ENCODE peak calls at places on chromosome 9, in seven cellular contexts. One of them, this sample, is unnamed.

GRCh38 chr9:88085481-88085880 is 52.8 kb downstream of the SPATA31C2 start:
- DNase-seq in NCI-H1417: no peak
- DNase-seq in activated CD4-positive, alpha-beta T cell treated with anti-CD3 and anti-CD28 coated beads, Interleukin-2, amount 50 U/mL, for 48 hours: no peak
- DNase-seq in C1 segment of cervical spinal cord: no peak
- DNase-seq in activated effector memory CD4-positive, alpha-beta T cell treated with Interleukin-2 at 50 U/mL for 16 hours: no peak
- DNase-seq in posterior cingulate gyrus: no peak
- DNase-seq in psoas muscle: no peak
- DNase-seq in this sample: no peak

GRCh38 chr9:105007143-105007542 is 79.2 kb upstream of the ABCA1 start:
- DNase-seq in NCI-H1417: no peak
- DNase-seq in activated CD4-positive, alpha-beta T cell treated with anti-CD3 and anti-CD28 coated beads, Interleukin-2, amount 50 U/mL, for 48 hours: no peak
- DNase-seq in C1 segment of cervical spinal cord: no peak
- DNase-seq in activated effector memory CD4-positive, alpha-beta T cell treated with Interleukin-2 at 50 U/mL for 16 hours: no peak
- DNase-seq in posterior cingulate gyrus: no peak
- DNase-seq in psoas muscle: peak; percentile 17
- DNase-seq in this sample: no peak

GRCh38 chr9:138038244-138038671 is 160.7 kb downstream of the CACNA1B start:
- DNase-seq in NCI-H1417: no peak
- DNase-seq in activated CD4-positive, alpha-beta T cell treated with anti-CD3 and anti-CD28 coated beads, Interleukin-2, amount 50 U/mL, for 48 hours: no peak
- DNase-seq in C1 segment of cervical spinal cord: no peak
- DNase-seq in activated effector memory CD4-positive, alpha-beta T cell treated with Interleukin-2 at 50 U/mL for 16 hours: no peak
- DNase-seq in posterior cingulate gyrus: no peak
- DNase-seq in psoas muscle: no peak
- DNase-seq in this sample: no peak

GRCh38 chr9:447230-448025 is 232.8 kb downstream of the DOCK8 start:
- DNase-seq in NCI-H1417: no peak
- DNase-seq in activated CD4-positive, alpha-beta T cell treated with anti-CD3 and anti-CD28 coated beads, Interleukin-2, amount 50 U/mL, for 48 hours: peak; percentile 48
- DNase-seq in C1 segment of cervical spinal cord: no peak
- DNase-seq in activated effector memory CD4-positive, alpha-beta T cell treated with Interleukin-2 at 50 U/mL for 16 hours: peak; percentile 49
- DNase-seq in posterior cingulate gyrus: no peak
- DNase-seq in psoas muscle: no peak
- DNase-seq in this sample: no peak

GRCh38 chr9:105557804-105558610 is at the start of gene FKTN:
- DNase-seq in NCI-H1417: peak; percentile 91
- DNase-seq in activated CD4-positive, alpha-beta T cell treated with anti-CD3 and anti-CD28 coated beads, Interleukin-2, amount 50 U/mL, for 48 hours: peak; percentile 85
- DNase-seq in C1 segment of cervical spinal cord: peak; percentile 82
- DNase-seq in activated effector memory CD4-positive, alpha-beta T cell treated with Interleukin-2 at 50 U/mL for 16 hours: peak; percentile 67
- DNase-seq in posterior cingulate gyrus: peak; percentile 89
- DNase-seq in psoas muscle: peak; percentile 90
- DNase-seq in this sample: peak; percentile 81

GRCh38 chr9:131636593-131636992 is 91.3 kb downstream of the PRRT1B start:
- DNase-seq in NCI-H1417: no peak
- DNase-seq in activated CD4-positive, alpha-beta T cell treated with anti-CD3 and anti-CD28 coated beads, Interleukin-2, amount 50 U/mL, for 48 hours: no peak
- DNase-seq in C1 segment of cervical spinal cord: no peak
- DNase-seq in activated effector memory CD4-positive, alpha-beta T cell treated with Interleukin-2 at 50 U/mL for 16 hours: no peak
- DNase-seq in posterior cingulate gyrus: no peak
- DNase-seq in psoas muscle: no peak
- DNase-seq in this sample: no peak

GRCh38 chr9:135624282-135624681 is 15.1 kb downstream of the GLT6D1 start:
- DNase-seq in NCI-H1417: no peak
- DNase-seq in activated CD4-positive, alpha-beta T cell treated with anti-CD3 and anti-CD28 coated beads, Interleukin-2, amount 50 U/mL, for 48 hours: no peak
- DNase-seq in C1 segment of cervical spinal cord: no peak
- DNase-seq in activated effector memory CD4-positive, alpha-beta T cell treated with Interleukin-2 at 50 U/mL for 16 hours: no peak
- DNase-seq in posterior cingulate gyrus: no peak
- DNase-seq in psoas muscle: no peak
- DNase-seq in this sample: no peak

GRCh38 chr9:91803143-91803940 is 146.7 kb downstream of the ROR2 start:
- DNase-seq in NCI-H1417: no peak
- DNase-seq in activated CD4-positive, alpha-beta T cell treated with anti-CD3 and anti-CD28 coated beads, Interleukin-2, amount 50 U/mL, for 48 hours: no peak
- DNase-seq in C1 segment of cervical spinal cord: no peak
- DNase-seq in activated effector memory CD4-positive, alpha-beta T cell treated with Interleukin-2 at 50 U/mL for 16 hours: no peak
- DNase-seq in posterior cingulate gyrus: no peak
- DNase-seq in psoas muscle: no peak
- DNase-seq in this sample: no peak

GRCh38 chr9:33867747-33868429 is 50.9 kb downstream of the UBE2R2 start:
- DNase-seq in NCI-H1417: no peak
- DNase-seq in activated CD4-positive, alpha-beta T cell treated with anti-CD3 and anti-CD28 coated beads, Interleukin-2, amount 50 U/mL, for 48 hours: no peak
- DNase-seq in C1 segment of cervical spinal cord: peak; percentile 16
- DNase-seq in activated effector memory CD4-positive, alpha-beta T cell treated with Interleukin-2 at 50 U/mL for 16 hours: no peak
- DNase-seq in posterior cingulate gyrus: peak; percentile 16
- DNase-seq in psoas muscle: peak; percentile 62
- DNase-seq in this sample: no peak

GRCh38 chr9:35114113-35114847 is 1.4 kb downstream of the ATOSB start:
- DNase-seq in NCI-H1417: peak; percentile 60
- DNase-seq in activated CD4-positive, alpha-beta T cell treated with anti-CD3 and anti-CD28 coated beads, Interleukin-2, amount 50 U/mL, for 48 hours: peak; percentile 74
- DNase-seq in C1 segment of cervical spinal cord: peak; percentile 67
- DNase-seq in activated effector memory CD4-positive, alpha-beta T cell treated with Interleukin-2 at 50 U/mL for 16 hours: peak; percentile 61
- DNase-seq in posterior cingulate gyrus: peak; percentile 54
- DNase-seq in psoas muscle: peak; percentile 79
- DNase-seq in this sample: no peak